ENCODE peak calls at places on chromosomes 13 and 19, in four cellular contexts. One of them, this sample, is unnamed.

GRCh38 chr13:72643339-72643989 is 84.0 kb downstream of the MZT1 start:
- DNase-seq in cardiac muscle cell: peak
- DNase-seq in CD4-positive, CD25-positive, alpha-beta regulatory T cell: peak
- DNase-seq in HS-5: no peak
- DNase-seq in this sample: peak

GRCh38 chr13:66689628-66690027 is 540.5 kb downstream of the PCDH9 start:
- DNase-seq in CD4-positive, CD25-positive, alpha-beta regulatory T cell: no peak
- DNase-seq in HS-5: no peak
- DNase-seq in cardiac muscle cell: peak
- DNase-seq in this sample: no peak

GRCh38 chr13:113195360-113195759 is 13.1 kb downstream of the PCID2 start:
- DNase-seq in HS-5: no peak
- DNase-seq in cardiac muscle cell: no peak
- DNase-seq in CD4-positive, CD25-positive, alpha-beta regulatory T cell: no peak
- DNase-seq in this sample: no peak

GRCh38 chr13:98443329-98443728 is 133.6 kb downstream of the STK24 start:
- DNase-seq in CD4-positive, CD25-positive, alpha-beta regulatory T cell: no peak
- DNase-seq in cardiac muscle cell: peak
- DNase-seq in HS-5: peak
- DNase-seq in this sample: no peak

GRCh38 chr13:50531917-50532899 is 311.3 kb downstream of the DLEU7 start:
- DNase-seq in HS-5: no peak
- DNase-seq in cardiac muscle cell: peak
- DNase-seq in CD4-positive, CD25-positive, alpha-beta regulatory T cell: no peak
- DNase-seq in this sample: no peak

GRCh38 chr19:44990966-44991365 is 10.3 kb upstream of the RELB start:
- DNase-seq in HS-5: no peak
- DNase-seq in CD4-positive, CD25-positive, alpha-beta regulatory T cell: no peak
- DNase-seq in cardiac muscle cell: no peak
- DNase-seq in this sample: no peak

GRCh38 chr19:54420383-54421168 is 5.3 kb downstream of the TTYH1 start:
- DNase-seq in CD4-positive, CD25-positive, alpha-beta regulatory T cell: no peak
- DNase-seq in cardiac muscle cell: peak
- DNase-seq in HS-5: no peak
- DNase-seq in this sample: no peak

GRCh38 chr13:62564770-62565169 is 1149.1 kb upstream of the PCDH20 start:
- DNase-seq in cardiac muscle cell: no peak
- DNase-seq in HS-5: no peak
- DNase-seq in CD4-positive, CD25-positive, alpha-beta regulatory T cell: no peak
- DNase-seq in this sample: no peak

GRCh38 chr19:2547721-2548120 is 71.8 kb downstream of the GADD45B start:
- DNase-seq in HS-5: no peak
- DNase-seq in cardiac muscle cell: no peak
- DNase-seq in CD4-positive, CD25-positive, alpha-beta regulatory T cell: no peak
- DNase-seq in this sample: no peak

GRCh38 chr19:7733376-7733775 is 1.5 kb upstream of the CLEC4G start:
- DNase-seq in cardiac muscle cell: no peak
- DNase-seq in HS-5: no peak
- DNase-seq in CD4-positive, CD25-positive, alpha-beta regulatory T cell: no peak
- DNase-seq in this sample: no peak

GRCh38 chr19:45753548-45753947 is 15.5 kb downstream of the SIX5 start:
- DNase-seq in HS-5: no peak
- DNase-seq in CD4-positive, CD25-positive, alpha-beta regulatory T cell: no peak
- DNase-seq in cardiac muscle cell: no peak
- DNase-seq in this sample: no peak

GRCh38 chr13:85896516-85897450 is 97.6 kb upstream of the SLITRK6 start:
- DNase-seq in cardiac muscle cell: no peak
- DNase-seq in HS-5: no peak
- DNase-seq in CD4-positive, CD25-positive, alpha-beta regulatory T cell: no peak
- DNase-seq in this sample: no peak

GRCh38 chr19:16470911-16471811 is 609 bp downstream of the EPS15L1 start:
- DNase-seq in HS-5: no peak
- DNase-seq in cardiac muscle cell: peak
- DNase-seq in CD4-positive, CD25-positive, alpha-beta regulatory T cell: no peak
- DNase-seq in this sample: no peak

GRCh38 chr13:31042084-31042483 is 109.6 kb downstream of the TEX26 start:
- DNase-seq in cardiac muscle cell: no peak
- DNase-seq in CD4-positive, CD25-positive, alpha-beta regulatory T cell: no peak
- DNase-seq in HS-5: no peak
- DNase-seq in this sample: no peak

GRCh38 chr19:53467503-53468262 is at the start of gene ZNF813:
- DNase-seq in CD4-positive, CD25-positive, alpha-beta regulatory T cell: peak
- DNase-seq in HS-5: peak
- DNase-seq in cardiac muscle cell: peak
- DNase-seq in this sample: peak

GRCh38 chr13:40458283-40459031 is 208.0 kb downstream of the FOXO1 start:
- DNase-seq in CD4-positive, CD25-positive, alpha-beta regulatory T cell: no peak
- DNase-seq in cardiac muscle cell: no peak
- DNase-seq in HS-5: no peak
- DNase-seq in this sample: no peak

GRCh38 chr19:1455336-1456120 is 5.6 kb downstream of the APC2 start:
- DNase-seq in cardiac muscle cell: peak
- DNase-seq in HS-5: no peak
- DNase-seq in CD4-positive, CD25-positive, alpha-beta regulatory T cell: peak
- DNase-seq in this sample: no peak

GRCh38 chr19:58557253-58558065 is 952 bp downstream of the UBE2M start:
- DNase-seq in CD4-positive, CD25-positive, alpha-beta regulatory T cell: no peak
- DNase-seq in HS-5: no peak
- DNase-seq in cardiac muscle cell: no peak
- DNase-seq in this sample: no peak

GRCh38 chr19:8311461-8312260 is 3.5 kb upstream of the CD320 start:
- DNase-seq in HS-5: no peak
- DNase-seq in cardiac muscle cell: no peak
- DNase-seq in CD4-positive, CD25-positive, alpha-beta regulatory T cell: no peak
- DNase-seq in this sample: no peak

GRCh38 chr13:98476538-98476966 is 100.4 kb downstream of the STK24 start:
- DNase-seq in CD4-positive, CD25-positive, alpha-beta regulatory T cell: peak
- DNase-seq in HS-5: peak
- DNase-seq in cardiac muscle cell: peak
- DNase-seq in this sample: peak

GRCh38 chr19:35458821-35459391 is 10.8 kb downstream of the FFAR2 start:
- DNase-seq in HS-5: no peak
- DNase-seq in cardiac muscle cell: no peak
- DNase-seq in CD4-positive, CD25-positive, alpha-beta regulatory T cell: no peak
- DNase-seq in this sample: no peak

GRCh38 chr19:58522709-58523108 is 3.1 kb upstream of the ZBTB45 start:
- DNase-seq in cardiac muscle cell: no peak
- DNase-seq in CD4-positive, CD25-positive, alpha-beta regulatory T cell: no peak
- DNase-seq in HS-5: no peak
- DNase-seq in this sample: no peak